ENCODE peak calls at places on chromosomes 2 and 18, in ten cellular contexts. B is transverse colon, K is K562, L is tibial artery, T is heart left ventricle, W is tibial nerve, D is GM23338, Z is thyroid gland, Y is PC-9, C is MM.1S. R is an unnamed sample.
A peak's percentile ranks its signal among the peaks of the same experiment; 100 is the strongest.

GRCh38 chr2:223519471-223519870 is 82.7 kb downstream of the SCG2 start:
- DNase-seq in B (no peak), K (no peak), L (no peak), T (no peak), W (no peak), D (no peak), Z (no peak), Y (no peak), C (no peak), R (no peak)

GRCh38 chr2:64168756-64169155 is 24.5 kb upstream of the PELI1 start:
- DNase-seq in B (no peak), K (no peak), L (no peak), T (no peak), W (no peak), D (no peak), Z (no peak), Y (no peak), C (no peak), R (no peak)

GRCh38 chr2:33391582-33392255 is 84.7 kb upstream of the RASGRP3 start:
- DNase-seq in B (no peak), K (no peak), L (no peak), T (no peak), W (no peak), D (no peak), Z (no peak), Y (no peak), C (no peak), R (peak; percentile 38)

GRCh38 chr2:129902731-129903585 is 76.5 kb upstream of the RAB6C start:
- DNase-seq in B (no peak), K (no peak), L (no peak), T (no peak), W (no peak), D (no peak), Z (no peak), Y (no peak), C (no peak), R (no peak)

GRCh38 chr2:65435625-65436168 is 3.3 kb upstream of the SPRED2 start:
- DNase-seq in B (peak; percentile 85), K (peak; percentile 88), L (peak; percentile 83), T (peak; percentile 90), W (peak; percentile 73), D (peak; percentile 91), Z (peak; percentile 89), Y (peak; percentile 88), C (peak; percentile 60), R (peak; percentile 94)

GRCh38 chr18:46393230-46393629 is 263.8 kb downstream of the LOXHD1 start:
- DNase-seq in B (no peak), K (peak; percentile 37), L (no peak), T (no peak), W (no peak), D (peak; percentile 81), Z (no peak), Y (no peak), C (no peak), R (peak; percentile 65)

GRCh38 chr2:206614825-206615224 is 27.5 kb upstream of the FAM237A start:
- DNase-seq in B (no peak), K (peak; percentile 34), L (no peak), T (no peak), W (no peak), D (peak; percentile 15), Z (no peak), Y (peak; percentile 51), C (no peak), R (peak; percentile 4)

GRCh38 chr18:62080172-62080571 is 106.7 kb downstream of the PIGN start:
- DNase-seq in B (no peak), K (no peak), L (no peak), T (no peak), W (no peak), D (no peak), Z (no peak), Y (no peak), C (no peak), R (no peak)

GRCh38 chr2:130875935-130876334 is 39.2 kb downstream of the ARHGEF4 start:
- DNase-seq in B (no peak), K (no peak), L (no peak), T (no peak), W (no peak), D (no peak), Z (no peak), Y (no peak), C (no peak), R (no peak)

GRCh38 chr2:241862093-241862492 is 3.4 kb upstream of the PDCD1 start:
- DNase-seq in B (no peak), K (peak; percentile 47), L (no peak), T (no peak), W (no peak), D (peak; percentile 44), Z (no peak), Y (no peak), C (no peak), R (no peak)

GRCh38 chr2:241859436-241860183 is 916 bp upstream of the PDCD1 start:
- DNase-seq in B (peak; percentile 47), K (peak; percentile 59), L (peak; percentile 72), T (peak; percentile 81), W (peak; percentile 42), D (no peak), Z (no peak), Y (no peak), C (peak; percentile 80), R (peak; percentile 57)

GRCh38 chr2:241860184-241861078 is 1.7 kb upstream of the PDCD1 start:
- DNase-seq in B (no peak), K (no peak), L (no peak), T (peak; percentile 53), W (no peak), D (no peak), Z (no peak), Y (no peak), C (peak; percentile 48), R (no peak)

GRCh38 chr2:241863021-241863954 is 4.6 kb upstream of the PDCD1 start:
- DNase-seq in B (no peak), K (no peak), L (no peak), T (peak; percentile 54), W (no peak), D (peak; percentile 57), Z (no peak), Y (no peak), C (no peak), R (peak; percentile 70)

DNA sequence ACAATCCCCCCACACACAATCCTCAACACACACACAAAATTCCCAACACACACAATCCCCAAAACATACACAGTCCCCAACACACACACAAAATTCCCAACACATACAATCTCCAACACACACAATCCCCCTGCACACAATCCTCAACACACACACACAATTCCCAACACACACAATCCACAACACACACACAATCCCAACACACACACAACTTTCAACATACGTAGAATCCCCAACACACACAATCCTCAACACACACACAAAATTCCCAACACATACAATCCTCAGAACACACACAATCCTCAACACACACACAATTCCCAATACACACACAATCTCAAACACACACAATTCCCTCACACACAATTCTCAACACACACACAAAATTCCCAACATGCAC is 2.6 kb upstream of the PDCD1 start:
- DNase-seq in B (no peak), K (no peak), L (no peak), T (no peak), W (no peak), D (no peak), Z (no peak), Y (no peak), C (no peak), R (no peak)
- H3K4me1 ChIP-seq in B (peaks cover 17% of the 10 kb centered on the region), K (peaks cover 5% of the 10 kb centered on the region), L (no peaks in the 10 kb centered on the region), T (peaks cover 31% of the 10 kb centered on the region), W (peaks cover 20% of the 10 kb centered on the region), D (peaks cover 7% of the 10 kb centered on the region), Z (peaks cover 14% of the 10 kb centered on the region), Y (no peaks in the 10 kb centered on the region), C (peaks cover 20% of the 10 kb centered on the region), R (no peaks in the 10 kb centered on the region)

GRCh38 chr2:18690342-18690741 is 101.0 kb upstream of the NT5C1B start:
- DNase-seq in B (no peak), K (no peak), L (no peak), T (no peak), W (no peak), D (peak; percentile 84), Z (no peak), Y (no peak), C (no peak), R (peak; percentile 18)
- TF ChIP-seq CTCF in B (no peak), K (no peak), L (no peak), T (no peak), W (no peak), D (peak; percentile 91), Z (no peak), Y (peak; percentile 27), C (peak; percentile 4), R (peak; percentile 5)

GRCh38 chr2:199958014-199958413 is 2.6 kb downstream of the MAIP1 start:
- DNase-seq in B (no peak), K (no peak), L (no peak), T (no peak), W (no peak), D (no peak), Z (no peak), Y (no peak), C (no peak), R (no peak)
- H3K4me3 ChIP-seq in B (no peak overlapping the region), K (no peak overlapping the region), L (no peak overlapping the region), T (no peak overlapping the region), W (no peak overlapping the region), D (peak overlapping the region; percentile 77), Z (no peak overlapping the region), Y (no peak overlapping the region), C (no peak overlapping the region), R (no peak overlapping the region)

GRCh38 chr2:231673348-231673770 is 35.0 kb upstream of the PTMA start:
- DNase-seq in B (peak; percentile 90), K (peak; percentile 49), L (no peak), T (peak; percentile 78), W (no peak), D (peak; percentile 98), Z (peak; percentile 94), Y (peak; percentile 94), C (no peak), R (peak; percentile 81)

GRCh38 chr2:231672617-231673347 is 35.5 kb upstream of the PTMA start:
- DNase-seq in B (peak; percentile 87), K (peak; percentile 76), L (no peak), T (peak; percentile 62), W (no peak), D (peak; percentile 93), Z (peak; percentile 91), Y (peak; percentile 89), C (no peak), R (peak; percentile 76)

GRCh38 chr2:231671617-231672350 is 36.5 kb upstream of the PTMA start:
- DNase-seq in B (peak; percentile 81), K (no peak), L (no peak), T (no peak), W (no peak), D (no peak), Z (peak; percentile 47), Y (no peak), C (peak; percentile 90), R (no peak)

GRCh38 chr2:231668981-231669380 is 39.3 kb upstream of the PTMA start:
- DNase-seq in B (no peak), K (no peak), L (no peak), T (no peak), W (no peak), D (no peak), Z (no peak), Y (no peak), C (no peak), R (no peak)

DNA sequence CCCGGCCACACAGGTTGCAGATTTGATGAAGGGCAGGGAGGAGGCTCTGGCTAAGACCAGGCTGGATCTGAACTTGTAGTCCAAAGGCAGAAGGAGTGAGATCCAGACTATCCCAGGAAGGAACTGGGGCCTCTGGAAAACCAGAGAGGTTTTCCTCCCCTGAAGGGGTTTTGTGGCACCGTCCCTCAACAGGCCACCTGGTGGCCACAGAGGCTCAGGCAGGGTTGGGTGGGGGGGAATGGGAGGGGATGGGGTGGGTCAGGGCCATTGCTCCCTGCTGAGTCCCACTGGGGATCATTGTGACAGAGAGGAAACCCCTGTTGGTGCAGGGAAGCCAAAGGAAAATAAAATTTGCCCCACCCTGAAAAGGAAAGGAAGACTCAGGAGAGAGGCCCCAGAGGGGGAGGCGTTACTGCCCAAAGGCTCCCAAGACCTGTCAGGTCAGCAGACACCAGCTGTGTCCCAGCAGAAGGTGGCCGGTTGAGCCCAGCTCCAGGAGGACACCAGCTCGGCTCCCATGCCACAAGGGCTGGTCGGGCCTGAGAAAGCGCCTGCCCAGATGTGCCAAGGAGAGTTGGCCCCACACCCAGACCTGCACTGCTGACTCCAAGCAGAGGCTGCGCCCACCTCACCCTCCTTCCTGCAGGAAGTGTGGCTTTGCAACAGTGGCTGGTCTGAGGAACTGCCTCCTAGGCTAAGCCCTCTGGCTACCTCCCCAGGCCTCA is 37.3 kb upstream of the PTMA start:
- DNase-seq in B (peak; percentile 68), K (peak; percentile 31), L (no peak), T (no peak), W (no peak), D (peak; percentile 67), Z (peak; percentile 51), Y (peak; percentile 57), C (peak; percentile 50), R (peak; percentile 45)
- H3K4me1 ChIP-seq in B (peaks cover 74% of the 10 kb centered on the region), K (peaks cover 20% of the 10 kb centered on the region), L (no peaks in the 10 kb centered on the region), T (peaks cover 57% of the 10 kb centered on the region), W (peaks cover 55% of the 10 kb centered on the region), D (peaks cover 44% of the 10 kb centered on the region), Z (peaks cover 34% of the 10 kb centered on the region), Y (peaks cover 59% of the 10 kb centered on the region), C (peaks cover 31% of the 10 kb centered on the region), R (peaks cover 52% of the 10 kb centered on the region)

R was measured in cardiac muscle cell.